ENCODE peak calls at places on chromosome 4, in four cellular contexts. O is Karpas-422, V is tibial artery, R is HCT116. K is an unnamed sample. For H3K4me1 and H3K36me3, the result is how much of the 10 kb centered on the place peaks cover.

GRCh38 chr4:8534601-8535000 is 45.6 kb upstream of the GPR78 start:
- DNase-seq in O (no peak), V (no peak), R (no peak), K (no peak)

GRCh38 chr4:26227827-26228226 is 93.0 kb upstream of the RBPJ start:
- DNase-seq in R (no peak), O (no peak), V (no peak), K (no peak)

GRCh38 chr4:174580597-174580996 is 58.3 kb upstream of the HPGD start:
- DNase-seq in R (no peak), V (no peak), O (no peak), K (no peak)

GRCh38 chr4:8882239-8882638 is 10.6 kb upstream of the HMX1 start:
- DNase-seq in R (peak), O (peak), V (no peak), K (no peak)

GRCh38 chr4:59388359-59388758 is 1811.8 kb upstream of the ADGRL3 start:
- DNase-seq in V (no peak), O (no peak), R (no peak), K (no peak)

GRCh38 chr4:76831475-76832390 is 66.2 kb downstream of the SOWAHB start:
- DNase-seq in O (no peak), V (no peak), R (no peak), K (no peak)

GRCh38 chr4:156347412-156348075 is 393.9 kb upstream of the CTSO start:
- DNase-seq in V (no peak), R (peak), O (no peak), K (no peak)

GRCh38 chr4:54992266-54992665 is 133.1 kb downstream of the KDR start:
- DNase-seq in O (no peak), R (no peak), V (no peak), K (no peak)

GRCh38 chr4:149961876-149962597 is 116.2 kb upstream of the DCLK2 start:
- DNase-seq in V (no peak), R (no peak), O (no peak), K (no peak)

GRCh38 chr4:16686195-16686594 is 212.2 kb downstream of the LDB2 start:
- DNase-seq in V (no peak), O (no peak), R (no peak), K (no peak)

GRCh38 chr4:185730387-185730786 is 81.6 kb downstream of the SORBS2 start:
- DNase-seq in R (no peak), V (no peak), O (peak), K (no peak)

GRCh38 chr4:149911995-149912394 is 96.4 kb upstream of the IQCM start:
- DNase-seq in O (no peak), V (no peak), R (no peak), K (no peak)

GRCh38 chr4:169332595-169332994 is 61.8 kb upstream of the SH3RF1 start:
- DNase-seq in O (no peak), V (no peak), R (no peak), K (no peak)

GRCh38 chr4:108433832-108434231 is 186.5 kb upstream of the RPL34 start:
- DNase-seq in V (no peak), R (no peak), O (no peak), K (no peak)

GRCh38 chr4:107265859-107266258 is 229.7 kb upstream of the DKK2 start:
- DNase-seq in O (no peak), V (no peak), R (no peak), K (no peak)

GRCh38 chr4:88054909-88055308 is 47.5 kb downstream of the PKD2 start:
- DNase-seq in V (no peak), R (peak), O (peak), K (no peak)

GRCh38 chr4:82954212-82954611 is 53.7 kb downstream of the THAP9 start:
- DNase-seq in V (no peak), R (no peak), O (no peak), K (no peak)

GRCh38 chr4:22191565-22192301 is 243.2 kb upstream of the KCNIP4 start:
- DNase-seq in V (no peak), O (no peak), R (no peak), K (no peak)

DNA sequence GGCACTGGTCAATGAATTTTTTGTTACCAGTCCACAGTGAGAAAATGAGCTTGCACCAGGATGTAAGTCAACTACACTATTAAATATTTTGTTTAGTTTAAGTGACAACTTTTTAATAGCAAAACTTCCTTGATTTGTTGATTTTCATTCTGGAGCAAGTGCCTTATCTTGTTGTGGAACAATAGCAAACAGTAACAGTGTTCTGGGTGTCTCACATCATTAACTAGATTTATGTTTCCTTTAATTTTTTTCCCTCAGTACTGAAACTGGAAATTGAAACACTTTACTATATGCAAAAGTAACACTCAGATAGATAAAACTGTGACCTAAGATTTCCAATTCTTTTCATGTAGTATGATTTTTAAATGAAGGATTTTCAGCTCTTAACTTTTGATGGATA is 80.1 kb downstream of the GALNT7 start:
- DNase-seq in V (no peak), R (no peak), O (no peak), K (no peak)
- H3K4me1 ChIP-seq in V (under half), R (under half), O (half or more), K (under half)

GRCh38 chr4:3464349-3464905 is 1.3 kb downstream of the DOK7 start:
- DNase-seq in V (no peak), R (no peak), O (no peak), K (peak)
- H3K36me3 ChIP-seq in V (under half), R (under half), O (under half), K (under half)

GRCh38 chr4:38724507-38724808 is 58.3 kb downstream of the TLR10 start:
- DNase-seq in O (no peak), V (no peak), R (no peak), K (no peak)

GRCh38 chr4:38728651-38729141 is 54.1 kb downstream of the TLR10 start:
- DNase-seq in V (no peak), O (no peak), R (peak), K (no peak)

GRCh38 chr4:38723114-38723513 is 59.1 kb downstream of the KLF3 start:
- DNase-seq in R (no peak), O (no peak), V (no peak), K (no peak)

DNA sequence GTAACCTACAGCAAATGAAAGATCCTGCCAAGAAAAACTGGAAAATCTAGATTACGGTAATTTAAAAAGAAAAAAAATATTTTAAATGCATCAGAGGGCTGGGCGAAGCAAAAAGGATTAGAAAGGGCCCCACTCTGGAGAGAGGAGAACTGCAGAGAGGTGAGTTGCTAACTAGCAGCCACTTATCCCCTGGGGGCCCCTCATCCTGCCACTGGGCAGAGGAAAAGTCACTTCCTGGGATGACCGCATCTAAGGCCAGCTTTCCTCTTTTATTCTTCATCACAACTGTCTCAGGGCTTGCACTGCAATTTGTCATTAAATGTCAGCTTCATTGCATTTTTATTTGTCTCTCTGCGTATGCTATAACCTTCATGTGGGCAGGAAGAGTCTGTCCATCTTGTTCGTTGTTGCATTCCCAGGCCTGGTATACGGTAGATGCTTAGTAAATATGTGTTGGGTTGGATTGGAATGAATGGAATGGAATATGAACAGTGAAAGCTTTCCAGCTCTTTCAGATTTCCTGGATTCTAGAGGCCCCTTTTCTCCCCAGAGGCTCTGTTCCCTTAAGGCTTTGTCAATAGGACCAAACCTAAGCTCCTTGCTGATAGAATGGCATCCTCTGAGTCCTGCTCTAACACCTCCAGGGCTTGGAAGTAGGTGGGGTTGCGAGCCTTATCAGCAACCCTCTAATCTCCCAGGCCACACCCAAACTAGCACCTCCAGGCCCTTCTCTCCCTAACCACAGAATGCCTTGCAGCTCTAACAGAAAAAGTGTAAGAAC is 58.9 kb downstream of the TLR10 start:
- DNase-seq in O (no peak), R (no peak), V (no peak), K (no peak)
- H3K4me3 ChIP-seq in O (no peak), R (no peak), V (no peak), K (no peak)

GRCh38 chr4:101857176-101857575 is 66.6 kb downstream of the BANK1 start:
- DNase-seq in R (no peak), O (no peak), V (no peak), K (no peak)
- H3K4me1 ChIP-seq in R (under half), O (under half), V (under half), K (under half)

GRCh38 chr4:1330761-1331590 is 16.0 kb upstream of the UVSSA start:
- DNase-seq in O (no peak), R (no peak), V (no peak), K (no peak)
- H3K36me3 ChIP-seq in O (under half), R (under half), V (half or more), K (under half)

DNA sequence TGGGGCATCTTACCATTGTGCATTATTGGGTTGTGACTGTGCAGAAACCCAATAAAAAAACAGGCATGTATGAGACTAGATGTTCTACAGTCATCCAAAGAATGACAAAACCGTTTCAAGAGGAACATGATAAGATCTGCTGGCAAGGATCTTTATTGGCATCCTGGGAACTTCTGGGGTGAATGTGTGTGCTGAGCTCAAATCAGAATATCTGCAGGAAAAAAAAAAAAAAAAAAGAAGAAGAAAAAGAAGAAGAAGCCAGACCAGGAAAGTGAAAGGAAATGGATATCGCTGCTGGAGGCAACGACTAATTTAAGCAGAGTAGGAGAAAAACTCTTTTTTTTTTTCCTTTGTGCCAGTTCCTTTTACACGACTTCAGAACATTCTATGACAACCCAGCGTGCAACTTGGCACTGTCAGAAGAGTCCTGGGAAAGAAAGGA is 484.2 kb upstream of the BOD1L1 start:
- DNase-seq in V (no peak), R (no peak), O (no peak), K (no peak)
- H3K4me3 ChIP-seq in V (no peak), R (no peak), O (no peak), K (no peak)

DNA sequence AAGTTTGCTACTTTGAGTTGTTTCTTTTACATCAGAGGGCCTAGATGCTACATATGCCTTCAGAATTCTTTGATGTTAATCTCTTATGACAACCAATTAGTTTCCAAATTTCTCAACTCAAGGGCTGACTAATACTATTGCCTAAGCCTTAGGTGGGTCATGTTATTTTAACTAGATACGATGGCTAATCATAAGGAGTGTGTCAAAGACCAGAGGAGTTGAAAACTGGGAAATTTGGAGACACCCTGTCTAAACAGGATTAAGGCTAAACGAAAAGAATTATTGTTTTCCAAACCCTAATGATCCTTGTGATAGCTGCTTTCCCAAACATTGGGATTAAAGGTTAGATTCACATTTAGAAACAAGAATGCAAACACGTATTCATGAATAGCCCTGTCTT is 228.5 kb downstream of the PCDH7 start:
- DNase-seq in R (peak), V (no peak), O (no peak), K (no peak)
- H3K4me1 ChIP-seq in R (half or more), V (under half), O (under half), K (under half)

DNA sequence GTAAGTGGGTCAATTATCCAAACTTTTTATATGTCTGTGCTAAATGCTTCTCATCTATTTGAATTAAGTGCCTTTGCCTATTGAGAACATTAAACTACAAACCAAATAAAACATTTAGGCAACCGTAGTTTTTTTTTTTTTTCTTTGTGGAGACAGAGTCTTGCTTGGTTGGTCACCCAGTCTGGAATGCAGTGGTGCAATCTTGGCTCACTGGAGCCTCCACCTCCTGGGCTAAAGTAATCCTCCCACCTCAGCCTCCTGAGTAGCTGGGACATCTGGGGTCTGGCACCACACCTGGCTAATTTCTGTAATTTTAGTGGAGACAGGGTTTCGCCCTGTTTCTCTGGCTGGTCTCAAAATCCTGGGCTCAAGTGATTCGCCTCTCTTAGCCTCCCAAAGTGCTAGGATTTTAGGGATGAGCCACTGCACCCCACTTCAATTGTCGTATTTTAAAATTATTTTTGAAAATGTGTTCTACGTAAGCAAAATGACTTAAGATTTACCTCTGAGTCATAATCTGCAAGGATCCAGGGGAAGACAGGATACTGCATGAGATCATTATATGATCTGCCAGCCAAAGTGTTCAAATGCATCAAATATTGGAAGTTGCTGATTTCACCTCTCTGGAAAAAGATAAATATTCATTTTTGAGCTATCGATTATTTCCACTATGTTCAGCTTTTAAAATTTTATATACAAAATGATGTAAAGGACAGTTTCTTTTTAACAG is 125.6 kb downstream of the CDS1 start:
- DNase-seq in R (no peak), V (no peak), O (no peak), K (no peak)
- H3K36me3 ChIP-seq in R (under half), V (half or more), O (under half), K (half or more)